ENCODE peak calls at places on chromosomes 5 and 9, in five cellular contexts. N, R, F, C and A are unnamed samples.

GRCh38 chr5:147382776-147383175 is 127.1 kb downstream of the DPYSL3 start:
- DNase-seq in N (no peak), R (no peak), F (no peak), C (no peak), A (no peak)

GRCh38 chr5:44389410-44389879 is at the start of gene FGF10:
- DNase-seq in N (no peak), R (no peak), F (no peak), C (no peak), A (peak; percentile 25)

GRCh38 chr9:100425758-100426157 is 1.2 kb upstream of the MSANTD3 start:
- DNase-seq in N (no peak), R (no peak), F (no peak), C (no peak), A (no peak)

GRCh38 chr9:123828449-123828848 is 101.5 kb downstream of the DENND1A start:
- DNase-seq in N (no peak), R (no peak), F (no peak), C (no peak), A (no peak)

GRCh38 chr5:10762178-10762775 is 1.2 kb upstream of the DAP start:
- DNase-seq in N (no peak), R (no peak), F (no peak), C (no peak), A (no peak)

GRCh38 chr9:136403915-136404800 is 4.2 kb upstream of the SNAPC4 start:
- DNase-seq in N (peak; percentile 68), R (no peak), F (no peak), C (peak; percentile 25), A (no peak)

GRCh38 chr5:98794001-98794400 is 20.5 kb downstream of the RGMB start:
- DNase-seq in N (no peak), R (no peak), F (no peak), C (no peak), A (no peak)

GRCh38 chr9:2597483-2597882 is 24.1 kb upstream of the VLDLR start:
- DNase-seq in N (no peak), R (no peak), F (no peak), C (no peak), A (no peak)

GRCh38 chr5:124902097-124902821 is 155.8 kb upstream of the ZNF608 start:
- DNase-seq in N (peak; percentile 94), R (no peak), F (peak; percentile 81), C (no peak), A (peak; percentile 53)

GRCh38 chr5:9233712-9234111 is 312.2 kb downstream of the SEMA5A start:
- DNase-seq in N (no peak), R (no peak), F (no peak), C (no peak), A (no peak)

GRCh38 chr9:78239506-78239905 is 3.6 kb downstream of the CEP78 start:
- DNase-seq in N (no peak), R (no peak), F (no peak), C (no peak), A (no peak)
- H3K4me3 ChIP-seq in N (no peak overlapping the region), R (no peak overlapping the region), F (no peak overlapping the region), C (no peak overlapping the region), A (no peak overlapping the region)

DNA sequence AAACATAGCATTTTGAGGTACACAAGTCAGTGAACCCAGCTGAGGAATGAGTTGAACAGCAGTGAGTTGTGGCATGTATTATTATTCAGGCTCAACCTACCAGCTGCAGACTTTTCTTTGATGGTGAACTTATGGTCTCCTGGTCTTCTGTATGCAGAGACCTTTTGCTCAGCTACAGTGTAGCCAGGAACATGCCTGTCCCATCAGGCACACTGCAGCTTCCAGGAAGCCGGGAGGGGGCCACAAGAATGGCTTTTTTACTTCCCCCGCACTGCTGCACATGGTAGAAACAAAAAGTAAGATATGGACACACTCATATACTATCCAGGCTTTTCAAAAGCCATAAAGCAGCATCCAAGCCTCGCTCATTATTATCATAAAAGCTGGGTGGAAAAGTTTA is 65.3 kb upstream of the PLPP1 start:
- DNase-seq in N (no peak), R (no peak), F (no peak), C (no peak), A (no peak)
- H3K4me3 ChIP-seq in N (no peak overlapping the region), R (no peak overlapping the region), F (no peak overlapping the region), C (no peak overlapping the region), A (no peak overlapping the region)

DNA sequence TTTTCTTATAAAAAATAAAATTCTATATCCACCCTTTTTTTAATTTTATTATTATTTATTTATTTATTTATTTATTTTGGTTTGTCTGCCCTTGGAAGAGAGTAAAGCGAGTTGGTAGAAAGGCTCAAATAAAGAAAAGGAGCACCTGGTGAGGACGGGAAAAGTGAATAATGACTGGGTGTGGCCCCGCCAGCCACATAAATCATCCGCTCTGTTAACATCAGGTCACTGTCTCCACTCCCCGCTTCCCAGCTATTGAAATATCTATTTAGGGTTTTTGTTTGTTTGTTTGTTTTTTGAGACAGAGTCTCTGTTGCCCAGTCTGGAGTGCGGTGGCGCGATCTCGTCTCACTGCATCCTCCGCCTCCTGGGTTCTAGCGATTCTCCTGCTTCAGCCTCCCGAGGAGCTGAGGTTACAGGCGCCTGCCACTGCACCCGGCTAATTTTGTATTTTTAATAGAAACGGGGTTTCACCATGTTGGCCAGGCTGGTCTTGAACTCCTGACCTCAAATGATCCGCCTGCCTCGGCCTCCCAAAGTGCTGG is 844 bp downstream of the POLR3G start:
- DNase-seq in N (no peak), R (no peak), F (no peak), C (no peak), A (no peak)
- H3K4me3 ChIP-seq in N (peak overlapping the region; percentile 90), R (peak overlapping the region; percentile 86), F (peak overlapping the region; percentile 80), C (no peak overlapping the region), A (peak overlapping the region; percentile 86)

GRCh38 chr9:132044176-132044880 is 35.3 kb downstream of the MED27 start:
- DNase-seq in N (no peak), R (no peak), F (no peak), C (no peak), A (no peak)
- H3K4me3 ChIP-seq in N (no peak overlapping the region), R (no peak overlapping the region), F (no peak overlapping the region), C (no peak overlapping the region), A (no peak overlapping the region)

DNA sequence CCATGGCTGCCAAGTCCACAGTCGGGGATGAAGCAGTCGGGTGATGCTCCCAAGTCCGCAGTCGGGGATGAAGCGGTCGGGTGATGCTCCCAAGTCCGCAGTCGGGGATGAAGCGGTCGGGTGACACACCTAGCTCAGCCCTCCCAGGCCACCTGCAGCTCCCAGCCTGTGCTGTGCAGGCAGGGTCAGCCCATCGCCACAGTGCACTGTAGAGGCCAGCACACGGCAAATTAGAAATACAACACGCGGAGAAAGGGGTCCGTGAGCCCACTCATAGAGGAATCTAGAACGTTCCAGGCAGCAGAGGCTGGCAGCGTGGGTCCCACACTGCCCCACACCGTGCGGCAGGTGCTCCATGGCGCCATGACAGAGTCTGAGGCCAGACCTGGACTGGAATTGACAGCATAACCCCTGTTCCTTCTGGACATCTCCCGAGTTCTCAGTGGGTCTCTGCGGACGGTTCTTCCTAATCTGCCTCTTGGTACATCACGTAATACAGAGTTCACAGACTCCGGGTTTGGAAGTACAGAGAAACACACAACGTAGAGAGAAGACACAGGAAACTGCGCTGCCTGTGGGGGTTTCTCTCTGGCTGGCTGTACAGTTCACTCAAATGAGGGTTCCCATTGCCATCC is 7.7 kb upstream of the EXOC3 start:
- DNase-seq in N (no peak), R (no peak), F (no peak), C (no peak), A (no peak)
- H3K4me3 ChIP-seq in N (no peak overlapping the region), R (no peak overlapping the region), F (no peak overlapping the region), C (no peak overlapping the region), A (no peak overlapping the region)

GRCh38 chr5:95734156-95734555 is 3.0 kb downstream of the RHOBTB3 start:
- DNase-seq in N (no peak), R (no peak), F (no peak), C (no peak), A (no peak)
- H3K4me3 ChIP-seq in N (no peak overlapping the region), R (peak overlapping the region; percentile 91), F (no peak overlapping the region), C (no peak overlapping the region), A (peak overlapping the region; percentile 93)

GRCh38 chr5:174420651-174421407 is 303.6 kb upstream of the MSX2 start:
- DNase-seq in N (no peak), R (no peak), F (no peak), C (no peak), A (no peak)

GRCh38 chr5:174421408-174421805 is 303.0 kb upstream of the MSX2 start:
- DNase-seq in N (no peak), R (no peak), F (no peak), C (no peak), A (no peak)

GRCh38 chr5:174418809-174419522 is 305.4 kb upstream of the MSX2 start:
- DNase-seq in N (no peak), R (no peak), F (no peak), C (no peak), A (peak; percentile 36)

GRCh38 chr5:174423538-174423937 is 300.8 kb upstream of the MSX2 start:
- DNase-seq in N (no peak), R (no peak), F (no peak), C (no peak), A (no peak)

DNA sequence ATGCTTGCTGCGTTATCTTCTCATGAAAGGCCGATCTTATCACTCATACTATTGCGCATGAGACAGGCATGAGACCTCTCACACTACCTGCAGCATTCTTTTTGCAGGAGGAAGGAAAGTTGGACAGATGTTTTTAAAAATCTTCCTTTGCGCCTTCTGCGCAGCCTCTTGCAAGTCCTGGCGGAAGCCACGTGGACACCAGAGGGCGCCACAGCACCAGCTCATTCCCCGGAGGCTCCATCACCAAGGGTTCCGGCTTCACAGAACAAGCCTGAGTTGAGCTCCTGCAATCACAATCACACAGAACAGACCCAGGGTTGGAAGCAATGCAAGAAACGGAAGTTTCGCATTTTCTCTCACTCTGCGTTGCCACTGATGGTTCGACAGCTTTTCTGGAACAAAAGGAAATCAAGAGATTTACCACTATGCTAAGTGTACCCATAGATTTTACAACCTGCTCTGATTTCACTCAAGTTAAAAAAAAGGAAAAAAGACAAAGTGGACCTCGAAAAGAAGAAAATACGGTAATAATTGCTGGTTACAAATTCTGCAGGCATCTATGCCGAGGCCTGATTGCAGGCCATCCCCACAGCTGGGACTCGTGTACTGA is 304.8 kb upstream of the MSX2 start:
- DNase-seq in N (peak; percentile 89), R (peak; percentile 90), F (peak; percentile 57), C (peak; percentile 51), A (peak; percentile 95)
- H3K4me3 ChIP-seq in N (no peak overlapping the region), R (peak overlapping the region; percentile 54), F (no peak overlapping the region), C (peak overlapping the region; percentile 26), A (peak overlapping the region; percentile 58)

GRCh38 chr9:37593877-37594448 is 1.6 kb upstream of the TOMM5 start:
- DNase-seq in N (no peak), R (no peak), F (no peak), C (no peak), A (no peak)
- H3K4me3 ChIP-seq in N (peak overlapping the region; percentile 51), R (no peak overlapping the region), F (peak overlapping the region; percentile 35), C (peak overlapping the region; percentile 33), A (peak overlapping the region; percentile 33)